ENCODE peak calls at places on chromosome 21, in six cellular contexts. P is H4; K is WTC11; Q is amniotic stem cell; O is stimulated activated CD8-positive, alpha-beta memory T cell treated with anti-CD3 and anti-CD28 coated beads, Interleukin-12 subunit alpha, Interleukin-12 subunit beta, amount 100 ng/mL, for 4 hours; H is LHCN-M2. B is an unnamed sample.

GRCh38 chr21:42061866-42062542 is 9.1 kb upstream of the UMODL1 start:
- DNase-seq in P (no peak), K (no peak), Q (no peak), O (peak), H (no peak), B (peak)

GRCh38 chr21:23401278-23401677 is 2206.0 kb downstream of the MRPL39 start:
- DNase-seq in P (peak), K (no peak), Q (no peak), O (no peak), H (no peak), B (no peak)

GRCh38 chr21:24367936-24368335 is 1239.3 kb downstream of the MRPL39 start:
- DNase-seq in P (no peak), K (no peak), Q (no peak), O (no peak), H (no peak), B (no peak)

GRCh38 chr21:38920631-38921398 is 115.1 kb downstream of the ETS2 start:
- DNase-seq in P (peak), K (no peak), Q (no peak), O (no peak), H (peak), B (no peak)

GRCh38 chr21:41000838-41001237 is 153.9 kb upstream of the DSCAM start:
- DNase-seq in P (no peak), K (no peak), Q (no peak), O (no peak), H (no peak), B (no peak)

GRCh38 chr21:44540741-44541288 is 820 bp upstream of the KRTAP10-1 start:
- DNase-seq in P (no peak), K (no peak), Q (no peak), O (no peak), H (no peak), B (no peak)

GRCh38 chr21:43329361-43330269 is 97.3 kb downstream of the SIK1 start:
- DNase-seq in P (no peak), K (no peak), Q (no peak), O (no peak), H (no peak), B (no peak)

GRCh38 chr21:15203740-15204139 is 138.9 kb upstream of the NRIP1 start:
- DNase-seq in P (no peak), K (no peak), Q (no peak), O (no peak), H (no peak), B (no peak)

GRCh38 chr21:35329940-35330670 is 281.0 kb upstream of the RUNX1 start:
- DNase-seq in P (no peak), K (no peak), Q (no peak), O (no peak), H (no peak), B (no peak)

GRCh38 chr21:32347887-32348450 is 44.8 kb downstream of the URB1 start:
- DNase-seq in P (no peak), K (no peak), Q (no peak), O (no peak), H (no peak), B (peak)

GRCh38 chr21:22352088-22352487 is 1353.9 kb downstream of the NCAM2 start:
- DNase-seq in P (peak), K (no peak), Q (no peak), O (no peak), H (no peak), B (no peak)

GRCh38 chr21:29025328-29025713 is 853 bp downstream of the USP16 start:
- DNase-seq in P (no peak), K (no peak), Q (peak), O (no peak), H (peak), B (no peak)

GRCh38 chr21:45219517-45219916 is 68.2 kb downstream of the POFUT2 start:
- DNase-seq in P (no peak), K (no peak), Q (no peak), O (no peak), H (no peak), B (no peak)

GRCh38 chr21:33976082-33976979 is 60.7 kb upstream of the ATP5PO start:
- DNase-seq in P (peak), K (no peak), Q (peak), O (peak), H (peak), B (peak)

GRCh38 chr21:33578959-33579542 is 9.4 kb downstream of the DONSON start:
- DNase-seq in P (no peak), K (no peak), Q (no peak), O (no peak), H (peak), B (no peak)

GRCh38 chr21:21921410-21922232 is 923.4 kb downstream of the NCAM2 start:
- DNase-seq in P (peak), K (no peak), Q (no peak), O (no peak), H (peak), B (no peak)

GRCh38 chr21:44498280-44498964 is 41.6 kb downstream of the KRTAP10-1 start:
- DNase-seq in P (no peak), K (no peak), Q (no peak), O (no peak), H (no peak), B (no peak)

GRCh38 chr21:16587141-16587570 is 857.4 kb downstream of the USP25 start:
- DNase-seq in P (peak), K (no peak), Q (no peak), O (no peak), H (peak), B (peak)

GRCh38 chr21:35475768-35476167 is 426.7 kb upstream of the RUNX1 start:
- DNase-seq in P (no peak), K (no peak), Q (no peak), O (no peak), H (peak), B (no peak)

GRCh38 chr21:39098696-39099111 is 84.5 kb downstream of the PSMG1 start:
- DNase-seq in P (no peak), K (no peak), Q (no peak), O (no peak), H (no peak), B (no peak)

GRCh38 chr21:15289246-15289645 is 224.4 kb upstream of the NRIP1 start:
- DNase-seq in P (no peak), K (no peak), Q (no peak), O (no peak), H (no peak), B (no peak)

GRCh38 chr21:17622018-17622417 is 9.3 kb upstream of the BTG3 start:
- DNase-seq in P (no peak), K (no peak), Q (no peak), O (no peak), H (no peak), B (no peak)

GRCh38 chr21:45509566-45510465 is 32.4 kb downstream of the SLC19A1 start:
- DNase-seq in P (no peak), K (no peak), Q (no peak), O (no peak), H (no peak), B (no peak)

GRCh38 chr21:30629173-30629572 is 5.8 kb upstream of the KRTAP20-2 start:
- DNase-seq in P (no peak), K (no peak), Q (no peak), O (no peak), H (no peak), B (no peak)

GRCh38 chr21:41048636-41049035 is 119.3 kb upstream of the BACE2 start:
- DNase-seq in P (no peak), K (no peak), Q (no peak), O (no peak), H (no peak), B (no peak)

GRCh38 chr21:25772680-25773079 is 37.9 kb downstream of the GABPA start:
- DNase-seq in P (no peak), K (no peak), Q (no peak), O (no peak), H (no peak), B (no peak)

GRCh38 chr21:35635261-35635660 is 425.1 kb downstream of the SETD4 start:
- DNase-seq in P (no peak), K (no peak), Q (peak), O (no peak), H (peak), B (no peak)

GRCh38 chr21:45475797-45476570 is 66.3 kb downstream of the SLC19A1 start:
- DNase-seq in P (no peak), K (no peak), Q (no peak), O (no peak), H (no peak), B (no peak)

GRCh38 chr21:42535602-42536171 is 22.0 kb downstream of the SLC37A1 start:
- DNase-seq in P (no peak), K (no peak), Q (no peak), O (no peak), H (no peak), B (peak)

GRCh38 chr21:27566521-27566920 is 599.6 kb upstream of the ADAMTS5 start:
- DNase-seq in P (no peak), K (no peak), Q (no peak), O (no peak), H (no peak), B (no peak)

GRCh38 chr21:37450385-37451044 is 83.9 kb downstream of the DYRK1A start:
- DNase-seq in P (no peak), K (no peak), Q (no peak), O (no peak), H (peak), B (no peak)

GRCh38 chr21:33984021-33984481 is 68.4 kb upstream of the ATP5PO start:
- DNase-seq in P (no peak), K (no peak), Q (no peak), O (no peak), H (no peak), B (no peak)

B was measured in transverse colon.